ENCODE peak calls at places on chromosomes 11 and 22, in six cellular contexts. U, I, Z, W, R and X are unnamed samples.

GRCh38 chr11:100383357-100383865 is 303.7 kb upstream of the ARHGAP42 start:
- DNase-seq in U (no peak), I (no peak), Z (no peak), W (no peak), R (no peak), X (no peak)

GRCh38 chr11:73227571-73228211 is 9.6 kb downstream of the P2RY2 start:
- DNase-seq in U (peak), I (no peak), Z (no peak), W (peak), R (peak), X (no peak)

GRCh38 chr11:79018371-79018849 is 422.4 kb downstream of the TENM4 start:
- DNase-seq in U (no peak), I (no peak), Z (no peak), W (no peak), R (no peak), X (no peak)

GRCh38 chr11:75162954-75163353 is 12.0 kb downstream of the SLCO2B1 start:
- DNase-seq in U (no peak), I (no peak), Z (no peak), W (no peak), R (no peak), X (no peak)

GRCh38 chr11:106228996-106229395 is 151.5 kb downstream of the AASDHPPT start:
- DNase-seq in U (no peak), I (no peak), Z (no peak), W (no peak), R (no peak), X (no peak)

GRCh38 chr22:30947821-30948454 is 20.6 kb downstream of the MORC2 start:
- DNase-seq in U (no peak), I (no peak), Z (no peak), W (no peak), R (no peak), X (peak)

GRCh38 chr22:47798229-47798628 is 1035.8 kb downstream of the TBC1D22A start:
- DNase-seq in U (no peak), I (no peak), Z (no peak), W (no peak), R (no peak), X (no peak)

GRCh38 chr11:78022397-78023396 is at the start of gene KCTD14:
- DNase-seq in U (peak), I (no peak), Z (no peak), W (peak), R (peak), X (no peak)

GRCh38 chr22:50314455-50315288 is 7.2 kb upstream of the PLXNB2 start:
- DNase-seq in U (no peak), I (peak), Z (no peak), W (peak), R (no peak), X (no peak)

GRCh38 chr11:2459016-2459725 is 14.4 kb downstream of the KCNQ1 start:
- DNase-seq in U (no peak), I (no peak), Z (no peak), W (no peak), R (no peak), X (no peak)

GRCh38 chr11:46537851-46538295 is 56.0 kb downstream of the AMBRA1 start:
- DNase-seq in U (peak), I (peak), Z (peak), W (peak), R (peak), X (no peak)

GRCh38 chr11:18313985-18314763 is 7.8 kb downstream of the HPS5 start:
- DNase-seq in U (no peak), I (no peak), Z (no peak), W (no peak), R (no peak), X (no peak)

GRCh38 chr11:17691550-17691949 is 27.8 kb upstream of the MYOD1 start:
- DNase-seq in U (no peak), I (no peak), Z (no peak), W (no peak), R (no peak), X (no peak)

GRCh38 chr11:11036185-11037161 is 178.6 kb upstream of the ZBED5 start:
- DNase-seq in U (peak), I (peak), Z (no peak), W (no peak), R (peak), X (no peak)

GRCh38 chr22:22681221-22681739 is 36.9 kb downstream of the GGTLC2 start:
- DNase-seq in U (no peak), I (no peak), Z (no peak), W (no peak), R (no peak), X (no peak)

GRCh38 chr11:69703711-69704507 is at the start of gene FGF19:
- DNase-seq in U (peak), I (no peak), Z (no peak), W (no peak), R (peak), X (no peak)

GRCh38 chr11:110564676-110565343 is 135.1 kb downstream of the FDX1 start:
- DNase-seq in U (peak), I (no peak), Z (no peak), W (no peak), R (no peak), X (no peak)

GRCh38 chr22:36465232-36466021 is 16.0 kb downstream of the TXN2 start:
- DNase-seq in U (no peak), I (no peak), Z (peak), W (peak), R (peak), X (no peak)

GRCh38 chr22:43881091-43882061 is 10.4 kb downstream of the PNPLA5 start:
- DNase-seq in U (no peak), I (no peak), Z (no peak), W (no peak), R (no peak), X (no peak)